ENCODE peak calls at places on chromosomes 7 and 10, in nine cellular contexts. N is cardiac muscle cell, H is HFFc6, F is NCI-H446, W is NCI-H345, U is GM04504, T is KBM-7, L is left colon, I is fibroblast of the aortic adventitia. Y is an unnamed sample.

GRCh38 chr10:70260259-70260658 is 23.5 kb downstream of the NPFFR1 start:
- DNase-seq in N (no peak), H (no peak), F (no peak), W (no peak), U (no peak), T (no peak), L (no peak), I (no peak), Y (no peak)

GRCh38 chr7:126715076-126715475 is 537.7 kb downstream of the GRM8 start:
- DNase-seq in N (no peak), H (no peak), F (no peak), W (peak; percentile 9), U (no peak), T (no peak), L (no peak), I (no peak), Y (no peak)

GRCh38 chr7:108118959-108119358 is 11.2 kb downstream of the LAMB4 start:
- DNase-seq in N (no peak), H (no peak), F (no peak), W (no peak), U (no peak), T (no peak), L (no peak), I (no peak), Y (no peak)

GRCh38 chr10:91864744-91865143 is 44.5 kb downstream of the FGFBP3 start:
- DNase-seq in N (no peak), H (peak; percentile 40), F (no peak), W (no peak), U (no peak), T (no peak), L (no peak), I (no peak), Y (no peak)

GRCh38 chr10:118054383-118054782 is 7.6 kb upstream of the RAB11FIP2 start:
- DNase-seq in N (no peak), H (no peak), F (no peak), W (no peak), U (no peak), T (no peak), L (no peak), I (no peak), Y (no peak)

GRCh38 chr7:80869821-80870751 is 48.8 kb downstream of the SEMA3C start:
- DNase-seq in N (no peak), H (no peak), F (no peak), W (no peak), U (no peak), T (no peak), L (no peak), I (no peak), Y (no peak)

GRCh38 chr10:71964669-71965515 is 697 bp downstream of the CHST3 start:
- DNase-seq in N (peak; percentile 81), H (peak; percentile 76), F (no peak), W (no peak), U (peak; percentile 61), T (peak; percentile 53), L (no peak), I (peak; percentile 80), Y (peak; percentile 82)

GRCh38 chr7:87564290-87564963 is 36.3 kb downstream of the ABCB1 start:
- DNase-seq in N (peak; percentile 3), H (no peak), F (no peak), W (no peak), U (no peak), T (peak; percentile 29), L (peak; percentile 29), I (no peak), Y (no peak)

GRCh38 chr7:16204953-16205352 is 216.4 kb downstream of the CRPPA start:
- DNase-seq in N (peak; percentile 7), H (no peak), F (peak; percentile 43), W (no peak), U (no peak), T (no peak), L (no peak), I (no peak), Y (no peak)

GRCh38 chr10:61904711-61905445 is 3.4 kb downstream of the ARID5B start:
- DNase-seq in N (peak; percentile 78), H (peak; percentile 75), F (peak; percentile 38), W (no peak), U (no peak), T (peak; percentile 66), L (peak; percentile 38), I (peak; percentile 75), Y (peak; percentile 71)

GRCh38 chr10:119832956-119833355 is 39.7 kb downstream of the MCMBP start:
- DNase-seq in N (no peak), H (no peak), F (no peak), W (no peak), U (no peak), T (no peak), L (no peak), I (no peak), Y (no peak)

GRCh38 chr7:102101111-102101551 is 185.5 kb upstream of the SH2B2 start:
- DNase-seq in N (no peak), H (no peak), F (no peak), W (no peak), U (no peak), T (no peak), L (no peak), I (no peak), Y (no peak)

GRCh38 chr7:29548823-29549222 is 14.8 kb upstream of the PRR15 start:
- DNase-seq in N (no peak), H (no peak), F (no peak), W (no peak), U (no peak), T (no peak), L (no peak), I (no peak), Y (no peak)

GRCh38 chr10:104777086-104777799 is 136.2 kb downstream of the SORCS3 start:
- DNase-seq in N (no peak), H (no peak), F (no peak), W (no peak), U (no peak), T (no peak), L (no peak), I (no peak), Y (no peak)

Y was measured in lung microvascular endothelial cell.